ENCODE peak calls at places on chromosomes 1 and 21, in six cellular contexts. D, N, O, S, P and I are unnamed samples.

GRCh38 chr1:62599044-62599443 is 1.7 kb downstream of the ANGPTL3 start:
- DNase-seq in D (no peak), N (no peak), O (no peak), S (no peak), P (no peak), I (no peak)

GRCh38 chr1:17718136-17718535 is 37.0 kb upstream of the ACTL8 start:
- DNase-seq in D (no peak), N (no peak), O (no peak), S (no peak), P (no peak), I (no peak)

GRCh38 chr1:12076425-12077005 is 13.4 kb downstream of the TNFRSF8 start:
- DNase-seq in D (no peak), N (no peak), O (no peak), S (no peak), P (no peak), I (no peak)

GRCh38 chr1:213623862-213624261 is 363.9 kb upstream of the PROX1 start:
- DNase-seq in D (no peak), N (no peak), O (no peak), S (no peak), P (no peak), I (no peak)

GRCh38 chr1:218350022-218350525 is 4.9 kb downstream of the TGFB2 start:
- DNase-seq in D (no peak), N (no peak), O (no peak), S (no peak), P (no peak), I (no peak)

GRCh38 chr21:28516996-28517592 is 475.6 kb downstream of the LTN1 start:
- DNase-seq in D (no peak), N (peak; percentile 64), O (peak; percentile 82), S (peak; percentile 88), P (peak; percentile 1), I (peak; percentile 39)

GRCh38 chr1:151838491-151839412 is 868 bp downstream of the C2CD4D start:
- DNase-seq in D (no peak), N (no peak), O (no peak), S (no peak), P (no peak), I (no peak)

GRCh38 chr1:225857256-225857655 is 24.9 kb downstream of the TMEM63A start:
- DNase-seq in D (no peak), N (no peak), O (no peak), S (no peak), P (no peak), I (no peak)

GRCh38 chr1:112605633-112606327 is 13.2 kb downstream of the ST7L start:
- DNase-seq in D (no peak), N (no peak), O (no peak), S (no peak), P (no peak), I (no peak)

GRCh38 chr1:152112101-152112884 is 3.0 kb downstream of the TCHH start:
- DNase-seq in D (no peak), N (no peak), O (no peak), S (no peak), P (no peak), I (no peak)

GRCh38 chr1:93640656-93641440 is 40.8 kb downstream of the BCAR3 start:
- DNase-seq in D (peak; percentile 16), N (no peak), O (no peak), S (no peak), P (no peak), I (no peak)

GRCh38 chr21:38680401-38680800 is 125.3 kb upstream of the ETS2 start:
- DNase-seq in D (no peak), N (no peak), O (no peak), S (no peak), P (no peak), I (no peak)

GRCh38 chr21:34204481-34205439 is 131.4 kb downstream of the MRPS6 start:
- DNase-seq in D (peak; percentile 43), N (no peak), O (no peak), S (no peak), P (no peak), I (no peak)

GRCh38 chr1:172180886-172181285 is 239.6 kb upstream of the C1orf105 start:
- DNase-seq in D (no peak), N (peak; percentile 42), O (peak; percentile 81), S (no peak), P (no peak), I (no peak)

GRCh38 chr1:206030714-206031113 is 7.0 kb upstream of the CTSE start:
- DNase-seq in D (peak; percentile 72), N (peak; percentile 82), O (peak; percentile 90), S (peak; percentile 93), P (peak; percentile 16), I (peak; percentile 75)

GRCh38 chr1:58845947-58846346 is 62.1 kb upstream of the JUN start:
- DNase-seq in D (no peak), N (no peak), O (no peak), S (no peak), P (no peak), I (no peak)

GRCh38 chr1:225529726-225530125 is 101.9 kb upstream of the LBR start:
- DNase-seq in D (no peak), N (no peak), O (no peak), S (no peak), P (no peak), I (no peak)

GRCh38 chr1:14929547-14930223 is 223.9 kb upstream of the TMEM51 start:
- DNase-seq in D (no peak), N (peak; percentile 54), O (peak; percentile 76), S (no peak), P (no peak), I (no peak)

GRCh38 chr1:168734946-168735345 is 5.9 kb upstream of the DPT start:
- DNase-seq in D (no peak), N (no peak), O (no peak), S (no peak), P (no peak), I (no peak)

GRCh38 chr1:150288822-150289221 is 4.8 kb upstream of the MRPS21 start:
- DNase-seq in D (no peak), N (no peak), O (no peak), S (no peak), P (no peak), I (no peak)

GRCh38 chr1:39159224-39160036 is 45.1 kb upstream of the MACF1 start:
- DNase-seq in D (no peak), N (peak; percentile 52), O (peak; percentile 48), S (no peak), P (no peak), I (peak; percentile 65)

GRCh38 chr1:201002510-201002909 is 21.0 kb downstream of the KIF21B start:
- DNase-seq in D (no peak), N (no peak), O (no peak), S (no peak), P (no peak), I (no peak)

GRCh38 chr1:201001962-201002361 is 21.6 kb downstream of the KIF21B start:
- DNase-seq in D (no peak), N (no peak), O (no peak), S (no peak), P (no peak), I (no peak)

GRCh38 chr1:200999667-201000066 is 23.8 kb downstream of the KIF21B start:
- DNase-seq in D (no peak), N (no peak), O (no peak), S (no peak), P (no peak), I (no peak)

GRCh38 chr1:200998323-200998722 is 25.2 kb downstream of the KIF21B start:
- DNase-seq in D (no peak), N (no peak), O (no peak), S (no peak), P (no peak), I (no peak)

GRCh38 chr1:201000391-201000790 is 23.1 kb downstream of the KIF21B start:
- DNase-seq in D (no peak), N (no peak), O (no peak), S (no peak), P (no peak), I (no peak)
- H3K27ac ChIP-seq in D (no peak overlapping the region), N (no peak overlapping the region), O (no peak overlapping the region), S (no peak overlapping the region), P (no peak overlapping the region), I (no peak overlapping the region)

GRCh38 chr1:167681024-167681423 is 40.8 kb upstream of the MPZL1 start:
- DNase-seq in D (no peak), N (no peak), O (no peak), S (no peak), P (no peak), I (no peak)

GRCh38 chr1:167683226-167683625 is 38.6 kb upstream of the MPZL1 start:
- DNase-seq in D (no peak), N (no peak), O (no peak), S (no peak), P (no peak), I (no peak)

GRCh38 chr1:167679714-167680113 is 42.1 kb upstream of the MPZL1 start:
- DNase-seq in D (no peak), N (no peak), O (no peak), S (no peak), P (no peak), I (no peak)

GRCh38 chr1:167683641-167684502 is 37.9 kb upstream of the MPZL1 start:
- DNase-seq in D (no peak), N (no peak), O (no peak), S (no peak), P (no peak), I (peak; percentile 63)

GRCh38 chr1:167681497-167682102 is 40.2 kb upstream of the MPZL1 start:
- DNase-seq in D (no peak), N (no peak), O (no peak), S (no peak), P (no peak), I (no peak)
- H3K27ac ChIP-seq in D (peak overlapping the region; percentile 82), N (peak overlapping the region; percentile 76), O (no peak overlapping the region), S (no peak overlapping the region), P (peak overlapping the region; percentile 11), I (peak overlapping the region; percentile 71)

GRCh38 chr1:104991702-104992101 is 1242.0 kb downstream of the AMY1C start:
- DNase-seq in D (no peak), N (no peak), O (no peak), S (no peak), P (no peak), I (no peak)
- H3K27ac ChIP-seq in D (no peak overlapping the region), N (no peak overlapping the region), O (no peak overlapping the region), S (no peak overlapping the region), P (no peak overlapping the region), I (no peak overlapping the region)

GRCh38 chr1:40976952-40977690 is 2.4 kb upstream of the CTPS1 start:
- DNase-seq in D (no peak), N (no peak), O (no peak), S (no peak), P (no peak), I (no peak)

GRCh38 chr1:40966411-40966810 is 13.1 kb upstream of the CTPS1 start:
- DNase-seq in D (no peak), N (no peak), O (no peak), S (no peak), P (no peak), I (no peak)

GRCh38 chr1:40974945-40975344 is 4.6 kb upstream of the CTPS1 start:
- DNase-seq in D (no peak), N (no peak), O (no peak), S (no peak), P (no peak), I (no peak)

GRCh38 chr1:40973912-40974311 is 5.6 kb upstream of the CTPS1 start:
- DNase-seq in D (no peak), N (no peak), O (no peak), S (no peak), P (no peak), I (no peak)

DNA sequence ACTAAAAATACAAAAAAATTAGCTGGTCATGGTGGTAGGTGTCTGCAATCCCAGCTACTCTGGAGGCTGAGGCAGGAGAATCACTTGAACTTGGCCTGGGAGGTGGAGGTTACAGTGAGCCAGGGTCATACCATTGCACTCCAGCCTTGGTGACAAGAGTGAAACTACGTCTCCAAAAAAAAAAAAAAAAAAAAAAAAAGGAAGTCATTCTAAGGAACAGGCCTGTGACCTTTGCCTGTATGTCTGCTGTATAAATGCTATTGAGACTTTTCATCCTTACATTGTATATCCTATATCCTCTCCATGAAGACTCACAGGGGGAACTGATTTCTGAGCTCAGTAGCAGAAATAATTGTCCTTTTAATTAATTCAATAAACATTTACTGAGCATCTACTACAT is 7.5 kb upstream of the CTPS1 start:
- DNase-seq in D (no peak), N (no peak), O (no peak), S (no peak), P (no peak), I (no peak)
- H3K27ac ChIP-seq in D (no peak overlapping the region), N (no peak overlapping the region), O (no peak overlapping the region), S (no peak overlapping the region), P (no peak overlapping the region), I (no peak overlapping the region)